ENCODE peak calls at places on chromosome 19, in six cellular contexts. One of them, this sample, is unnamed.

GRCh38 chr19:48991823-48992570 is 1.1 kb downstream of the GYS1 start:
- DNase-seq in AG04449: no peak
- DNase-seq in esophagus squamous epithelium: no peak
- DNase-seq in GM23338: peak; percentile 64
- DNase-seq in H9: peak; percentile 51
- DNase-seq in LNCaP clone FGC: peak; percentile 19
- DNase-seq in this sample: no peak

GRCh38 chr19:41302624-41303351 is 7.2 kb upstream of the CCDC97 start:
- DNase-seq in GM23338: no peak
- DNase-seq in AG04449: no peak
- DNase-seq in LNCaP clone FGC: no peak
- DNase-seq in H9: no peak
- DNase-seq in esophagus squamous epithelium: no peak
- DNase-seq in this sample: peak; percentile 78

GRCh38 chr19:30305346-30306060 is 66.7 kb upstream of the ZNF536 start:
- DNase-seq in GM23338: no peak
- DNase-seq in esophagus squamous epithelium: no peak
- DNase-seq in H9: no peak
- DNase-seq in AG04449: no peak
- DNase-seq in LNCaP clone FGC: no peak
- DNase-seq in this sample: no peak

GRCh38 chr19:28066988-28067387 is 1146.0 kb downstream of the UQCRFS1 start:
- DNase-seq in esophagus squamous epithelium: no peak
- DNase-seq in AG04449: no peak
- DNase-seq in GM23338: no peak
- DNase-seq in H9: no peak
- DNase-seq in LNCaP clone FGC: no peak
- DNase-seq in this sample: no peak

GRCh38 chr19:38699647-38700349 is 44.5 kb downstream of the CAPN12 start:
- DNase-seq in AG04449: no peak
- DNase-seq in H9: no peak
- DNase-seq in esophagus squamous epithelium: no peak
- DNase-seq in GM23338: no peak
- DNase-seq in LNCaP clone FGC: no peak
- DNase-seq in this sample: no peak

GRCh38 chr19:8392017-8392591 is 1.9 kb downstream of the RAB11B start:
- DNase-seq in H9: no peak
- DNase-seq in LNCaP clone FGC: no peak
- DNase-seq in esophagus squamous epithelium: no peak
- DNase-seq in GM23338: no peak
- DNase-seq in AG04449: no peak
- DNase-seq in this sample: no peak

GRCh38 chr19:34457446-34457845 is 24.1 kb upstream of the WTIP start:
- DNase-seq in H9: no peak
- DNase-seq in GM23338: no peak
- DNase-seq in AG04449: no peak
- DNase-seq in esophagus squamous epithelium: no peak
- DNase-seq in LNCaP clone FGC: no peak
- DNase-seq in this sample: no peak

GRCh38 chr19:16891696-16892382 is 3.0 kb downstream of the F2RL3 start:
- DNase-seq in GM23338: no peak
- DNase-seq in H9: no peak
- DNase-seq in esophagus squamous epithelium: no peak
- DNase-seq in LNCaP clone FGC: no peak
- DNase-seq in AG04449: no peak
- DNase-seq in this sample: no peak

GRCh38 chr19:56189785-56190184 is 7.8 kb downstream of the ZSCAN5B start:
- DNase-seq in esophagus squamous epithelium: no peak
- DNase-seq in LNCaP clone FGC: no peak
- DNase-seq in AG04449: no peak
- DNase-seq in GM23338: peak; percentile 56
- DNase-seq in H9: no peak
- DNase-seq in this sample: no peak

GRCh38 chr19:39317476-39317875 is 3.2 kb downstream of the LRFN1 start:
- DNase-seq in AG04449: no peak
- DNase-seq in GM23338: no peak
- DNase-seq in esophagus squamous epithelium: no peak
- DNase-seq in H9: no peak
- DNase-seq in LNCaP clone FGC: no peak
- DNase-seq in this sample: no peak

GRCh38 chr19:19655051-19655594 is 8.4 kb downstream of the ATP13A1 start:
- DNase-seq in LNCaP clone FGC: no peak
- DNase-seq in GM23338: no peak
- DNase-seq in H9: peak; percentile 23
- DNase-seq in esophagus squamous epithelium: no peak
- DNase-seq in AG04449: no peak
- DNase-seq in this sample: no peak

GRCh38 chr19:29283366-29283765 is 70.4 kb upstream of the UQCRFS1 start:
- DNase-seq in esophagus squamous epithelium: no peak
- DNase-seq in GM23338: no peak
- DNase-seq in LNCaP clone FGC: no peak
- DNase-seq in AG04449: no peak
- DNase-seq in H9: no peak
- DNase-seq in this sample: no peak

GRCh38 chr19:32123355-32123940 is 222.0 kb upstream of the ZNF507 start:
- DNase-seq in LNCaP clone FGC: no peak
- DNase-seq in H9: no peak
- DNase-seq in GM23338: no peak
- DNase-seq in AG04449: no peak
- DNase-seq in esophagus squamous epithelium: no peak
- DNase-seq in this sample: no peak

GRCh38 chr19:30423481-30423880 is 51.3 kb downstream of the ZNF536 start:
- DNase-seq in esophagus squamous epithelium: no peak
- DNase-seq in AG04449: no peak
- DNase-seq in GM23338: no peak
- DNase-seq in H9: no peak
- DNase-seq in LNCaP clone FGC: no peak
- DNase-seq in this sample: no peak

GRCh38 chr19:41795031-41795461 is 1.3 kb upstream of the CEACAM3 start:
- DNase-seq in esophagus squamous epithelium: no peak
- DNase-seq in H9: peak; percentile 65
- DNase-seq in LNCaP clone FGC: no peak
- DNase-seq in AG04449: no peak
- DNase-seq in GM23338: peak; percentile 87
- DNase-seq in this sample: no peak

GRCh38 chr19:48630289-48631036 is 6.7 kb downstream of the DBP start:
- DNase-seq in esophagus squamous epithelium: no peak
- DNase-seq in GM23338: peak; percentile 88
- DNase-seq in AG04449: no peak
- DNase-seq in H9: peak; percentile 79
- DNase-seq in LNCaP clone FGC: no peak
- DNase-seq in this sample: no peak

GRCh38 chr19:31338069-31338767 is 11.0 kb downstream of the TSHZ3 start:
- DNase-seq in H9: peak; percentile 87
- DNase-seq in GM23338: peak; percentile 89
- DNase-seq in esophagus squamous epithelium: no peak
- DNase-seq in LNCaP clone FGC: no peak
- DNase-seq in AG04449: no peak
- DNase-seq in this sample: no peak

GRCh38 chr19:36115453-36116343 is at the start of gene TBCB:
- DNase-seq in AG04449: no peak
- DNase-seq in LNCaP clone FGC: no peak
- DNase-seq in GM23338: peak; percentile 84
- DNase-seq in H9: no peak
- DNase-seq in esophagus squamous epithelium: peak; percentile 80
- DNase-seq in this sample: peak; percentile 93

GRCh38 chr19:35848919-35849505 is 3.3 kb downstream of the NPHS1 start:
- DNase-seq in LNCaP clone FGC: no peak
- DNase-seq in esophagus squamous epithelium: no peak
- DNase-seq in GM23338: no peak
- DNase-seq in H9: no peak
- DNase-seq in AG04449: no peak
- DNase-seq in this sample: no peak

GRCh38 chr19:30686252-30686762 is 314.1 kb downstream of the ZNF536 start:
- DNase-seq in LNCaP clone FGC: no peak
- DNase-seq in H9: no peak
- DNase-seq in AG04449: no peak
- DNase-seq in GM23338: peak; percentile 26
- DNase-seq in esophagus squamous epithelium: no peak
- DNase-seq in this sample: no peak

GRCh38 chr19:925087-925911 is 536 bp upstream of the ARID3A start:
- DNase-seq in esophagus squamous epithelium: no peak
- DNase-seq in H9: peak; percentile 88
- DNase-seq in GM23338: peak; percentile 92
- DNase-seq in AG04449: no peak
- DNase-seq in LNCaP clone FGC: no peak
- DNase-seq in this sample: peak; percentile 96
- TF ChIP-seq CTCF in esophagus squamous epithelium: no peak
- TF ChIP-seq CTCF in H9: no peak
- TF ChIP-seq CTCF in GM23338: no peak
- TF ChIP-seq CTCF in AG04449: no peak
- TF ChIP-seq CTCF in LNCaP clone FGC: no peak
- TF ChIP-seq CTCF in this sample: no peak

DNA sequence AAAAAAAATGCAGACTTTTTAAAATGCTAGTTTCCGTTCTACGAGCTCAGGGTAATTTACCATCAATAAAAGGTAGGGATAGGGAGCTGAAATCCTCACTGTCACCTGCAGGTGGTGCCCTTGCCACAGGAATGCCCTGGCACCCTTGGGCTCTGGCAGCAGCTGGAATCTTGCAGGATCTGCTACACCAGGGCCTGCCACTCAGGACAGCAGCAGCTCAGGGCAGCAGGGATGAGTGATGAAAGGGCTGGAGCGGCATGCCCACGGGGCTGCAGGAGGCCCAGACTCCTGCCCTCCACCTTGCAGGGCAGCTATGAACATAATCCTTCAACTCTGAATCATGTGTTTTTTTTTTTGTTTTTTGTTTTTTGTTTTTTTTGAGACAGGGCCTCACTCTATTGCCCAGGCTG is 54.0 kb downstream of the GNG7 start:
- DNase-seq in GM23338: peak; percentile 86
- DNase-seq in H9: peak; percentile 76
- DNase-seq in AG04449: peak; percentile 10
- DNase-seq in LNCaP clone FGC: peak; percentile 56
- DNase-seq in esophagus squamous epithelium: no peak
- DNase-seq in this sample: peak; percentile 86
- TF ChIP-seq CTCF in GM23338: peak; percentile 95
- TF ChIP-seq CTCF in H9: peak; percentile 97
- TF ChIP-seq CTCF in AG04449: peak; percentile 77
- TF ChIP-seq CTCF in LNCaP clone FGC: peak; percentile 82
- TF ChIP-seq CTCF in esophagus squamous epithelium: peak; percentile 92
- TF ChIP-seq CTCF in this sample: peak; percentile 71

GRCh38 chr19:14118165-14119051 is 846 bp upstream of the PRKACA start:
- DNase-seq in LNCaP clone FGC: no peak
- DNase-seq in AG04449: peak; percentile 47
- DNase-seq in GM23338: peak; percentile 37
- DNase-seq in H9: no peak
- DNase-seq in esophagus squamous epithelium: peak; percentile 24
- DNase-seq in this sample: no peak
- TF ChIP-seq CTCF in LNCaP clone FGC: no peak
- TF ChIP-seq CTCF in AG04449: no peak
- TF ChIP-seq CTCF in GM23338: no peak
- TF ChIP-seq CTCF in H9: no peak
- TF ChIP-seq CTCF in esophagus squamous epithelium: no peak
- TF ChIP-seq CTCF in this sample: no peak

DNA sequence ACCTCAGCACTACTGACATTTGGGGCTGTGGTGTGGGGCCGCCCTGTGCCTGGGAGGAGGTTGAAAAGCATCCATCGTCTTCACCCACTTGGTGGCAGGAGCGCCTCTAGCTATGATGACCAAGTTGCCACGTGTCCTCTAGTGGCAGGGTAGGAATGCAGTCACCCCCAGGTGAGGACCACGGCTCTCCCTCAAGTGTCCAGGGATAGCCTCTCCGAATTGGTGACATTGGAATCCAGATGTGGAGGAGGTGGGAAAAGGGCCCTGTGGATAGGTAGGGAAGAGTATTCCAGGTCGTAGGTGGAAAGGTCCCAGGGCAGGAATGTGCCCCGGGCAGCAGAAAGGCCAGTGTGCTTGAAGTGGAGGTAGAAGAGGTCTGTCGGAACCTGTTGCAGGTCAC is 37.6 kb downstream of the ARHGEF18 start:
- DNase-seq in LNCaP clone FGC: no peak
- DNase-seq in AG04449: no peak
- DNase-seq in esophagus squamous epithelium: no peak
- DNase-seq in GM23338: peak; percentile 52
- DNase-seq in H9: peak; percentile 40
- DNase-seq in this sample: no peak
- TF ChIP-seq CTCF in LNCaP clone FGC: peak; percentile 27
- TF ChIP-seq CTCF in AG04449: no peak
- TF ChIP-seq CTCF in esophagus squamous epithelium: no peak
- TF ChIP-seq CTCF in GM23338: peak; percentile 35
- TF ChIP-seq CTCF in H9: peak; percentile 28
- TF ChIP-seq CTCF in this sample: no peak

GRCh38 chr19:11479470-11480080 is 1.3 kb downstream of the ELAVL3 start:
- DNase-seq in H9: peak; percentile 92
- DNase-seq in AG04449: no peak
- DNase-seq in GM23338: peak; percentile 91
- DNase-seq in LNCaP clone FGC: no peak
- DNase-seq in esophagus squamous epithelium: no peak
- DNase-seq in this sample: peak; percentile 78
- TF ChIP-seq CTCF in H9: no peak
- TF ChIP-seq CTCF in AG04449: no peak
- TF ChIP-seq CTCF in GM23338: no peak
- TF ChIP-seq CTCF in LNCaP clone FGC: no peak
- TF ChIP-seq CTCF in esophagus squamous epithelium: no peak
- TF ChIP-seq CTCF in this sample: no peak

DNA sequence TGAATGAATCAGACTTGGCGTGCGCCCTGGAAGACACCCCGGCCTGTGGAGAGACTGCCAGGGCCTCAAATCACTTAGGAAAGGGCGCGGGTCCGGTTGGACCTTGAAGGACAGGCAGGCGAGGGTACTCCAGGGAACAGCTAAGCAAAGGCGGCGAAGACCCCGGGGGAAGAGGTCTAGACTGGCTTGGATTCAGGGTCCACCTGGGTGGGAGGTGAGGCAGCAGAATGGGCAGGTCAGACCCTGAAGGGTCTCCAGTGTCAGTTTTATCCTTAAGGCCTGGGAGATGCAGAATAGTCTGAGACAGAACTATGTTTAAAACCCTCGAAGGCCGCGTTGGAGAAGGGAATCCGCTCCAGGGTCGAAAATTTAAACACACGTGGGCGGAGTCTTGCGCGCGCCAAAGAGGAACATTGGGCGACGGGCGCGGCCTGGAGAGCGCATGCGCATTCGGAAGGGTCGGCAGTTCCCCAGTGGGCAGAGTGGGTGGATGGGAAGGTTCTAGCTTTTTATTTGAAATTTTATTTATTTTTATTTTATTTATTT is 567 bp upstream of the SMG9 start:
- DNase-seq in H9: peak; percentile 57
- DNase-seq in GM23338: peak; percentile 61
- DNase-seq in LNCaP clone FGC: no peak
- DNase-seq in AG04449: no peak
- DNase-seq in esophagus squamous epithelium: no peak
- DNase-seq in this sample: peak; percentile 82
- TF ChIP-seq CTCF in H9: no peak
- TF ChIP-seq CTCF in GM23338: no peak
- TF ChIP-seq CTCF in LNCaP clone FGC: no peak
- TF ChIP-seq CTCF in AG04449: no peak
- TF ChIP-seq CTCF in esophagus squamous epithelium: no peak
- TF ChIP-seq CTCF in this sample: no peak